ENCODE peak calls at places on chromosome 11, in six cellular contexts. C is activated T-helper 1 cell treated with anti-CD3 and anti-CD28 coated beads, Interleukin-12 subunit alpha, Interleukin-12 subunit beta, Interleukin-2, Interleukin-4 antibody, amounts not matched to agents 30 ng/mL and 10 ng/mL and 1 ng/mL, durations not matched to agents 14 hours and 24 hours and 36 hours; I is GM20000; B is psoas muscle; P is BE2C; A is mammary epithelial cell. O is an unnamed sample.

GRCh38 chr11:61429346-61429690 is 457 bp downstream of the CPSF7 start:
- DNase-seq in P (peak; percentile 83), I (peak; percentile 86), C (peak; percentile 60), B (peak; percentile 82), A (peak; percentile 46), O (peak; percentile 54)

GRCh38 chr11:17277024-17277584 is 565 bp downstream of the NUCB2 start:
- DNase-seq in I (peak; percentile 42), C (peak; percentile 21), P (no peak), A (peak; percentile 58), B (no peak), O (peak; percentile 47)

GRCh38 chr11:76723548-76723947 is 53.0 kb upstream of the LRRC32 start:
- DNase-seq in B (no peak), I (no peak), P (no peak), C (no peak), A (no peak), O (no peak)

GRCh38 chr11:66970808-66971442 is 4.2 kb upstream of the C11orf86 start:
- DNase-seq in A (peak; percentile 99), B (peak; percentile 47), C (no peak), I (no peak), P (no peak), O (peak; percentile 43)

GRCh38 chr11:20840341-20840740 is 171.0 kb downstream of the NELL1 start:
- DNase-seq in P (peak; percentile 6), A (no peak), C (no peak), B (no peak), I (no peak), O (no peak)

GRCh38 chr11:28566643-28567042 is 458.5 kb downstream of the METTL15 start:
- DNase-seq in I (no peak), B (peak; percentile 73), P (peak; percentile 14), A (peak; percentile 90), C (no peak), O (no peak)

GRCh38 chr11:94782446-94782845 is 14.3 kb downstream of the AMOTL1 start:
- DNase-seq in B (no peak), I (no peak), C (no peak), P (no peak), A (no peak), O (no peak)

GRCh38 chr11:40877981-40878380 is 581.5 kb downstream of the LRRC4C start:
- DNase-seq in P (no peak), B (no peak), I (no peak), C (no peak), A (no peak), O (no peak)

GRCh38 chr11:111586305-111586915 is 15.8 kb upstream of the SIK2 start:
- DNase-seq in C (no peak), I (peak; percentile 50), B (no peak), A (peak; percentile 62), P (peak; percentile 46), O (no peak)

GRCh38 chr11:12116425-12117032 is 6.1 kb downstream of the MICAL2 start:
- DNase-seq in P (no peak), A (no peak), B (no peak), I (no peak), C (no peak), O (no peak)

GRCh38 chr11:21263026-21263425 is 593.6 kb downstream of the NELL1 start:
- DNase-seq in I (no peak), P (no peak), A (no peak), B (no peak), C (no peak), O (no peak)

GRCh38 chr11:18419040-18419439 is 6.9 kb downstream of the LDHC start:
- DNase-seq in I (no peak), C (no peak), A (no peak), B (no peak), P (no peak), O (no peak)

GRCh38 chr11:70689764-70690163 is 291.4 kb downstream of the CTTN start:
- DNase-seq in P (no peak), B (no peak), C (no peak), I (no peak), A (no peak), O (no peak)

GRCh38 chr11:60700689-60701508 is 1.5 kb downstream of the MS4A8 start:
- DNase-seq in A (no peak), P (no peak), B (no peak), I (peak; percentile 46), C (no peak), O (no peak)

GRCh38 chr11:25535462-25535861 is 796.5 kb upstream of the ANO3 start:
- DNase-seq in B (peak; percentile 19), P (no peak), A (peak; percentile 21), I (no peak), C (no peak), O (no peak)

GRCh38 chr11:62104816-62105610 is 18.8 kb upstream of the INCENP start:
- DNase-seq in B (no peak), C (peak; percentile 6), I (no peak), A (no peak), P (no peak), O (no peak)

GRCh38 chr11:107856981-107857517 is 1.5 kb downstream of the SLC35F2 start:
- DNase-seq in B (no peak), P (no peak), A (no peak), I (no peak), C (no peak), O (peak; percentile 80)

GRCh38 chr11:19813158-19813879 is 100.7 kb downstream of the NAV2 start:
- DNase-seq in B (no peak), A (no peak), I (no peak), C (no peak), P (no peak), O (no peak)

GRCh38 chr11:25515576-25515975 is 816.4 kb upstream of the ANO3 start:
- DNase-seq in B (no peak), I (no peak), A (no peak), C (no peak), P (no peak), O (no peak)

GRCh38 chr11:7098235-7098832 is 9.5 kb downstream of the RBMXL2 start:
- DNase-seq in I (peak; percentile 77), B (no peak), P (no peak), A (peak; percentile 25), C (no peak), O (peak; percentile 15)

GRCh38 chr11:96842731-96843130 is 452.9 kb downstream of the JRKL start:
- DNase-seq in C (no peak), I (no peak), A (no peak), P (no peak), B (no peak), O (no peak)

GRCh38 chr11:76391811-76392475 is 10.8 kb downstream of the GVQW3 start:
- DNase-seq in C (no peak), I (no peak), P (no peak), B (no peak), A (no peak), O (no peak)

GRCh38 chr11:37721485-37721884 is 1123.4 kb upstream of the RAG2 start:
- DNase-seq in A (peak; percentile 65), C (no peak), B (no peak), P (no peak), I (no peak), O (no peak)